ENCODE peak calls at places on chromosome 1, in four cellular contexts. P, R, Z and D are unnamed samples.

GRCh38 chr1:3584915-3585314 is 26.4 kb downstream of the MEGF6 start:
- DNase-seq in P (no peak), R (no peak), Z (no peak), D (no peak)

GRCh38 chr1:2865571-2866414 is 64.3 kb upstream of the TTC34 start:
- DNase-seq in P (no peak), R (no peak), Z (no peak), D (no peak)

GRCh38 chr1:179164494-179164893 is 65.0 kb downstream of the ABL2 start:
- DNase-seq in P (no peak), R (no peak), Z (no peak), D (no peak)

GRCh38 chr1:92123868-92124267 is 43.7 kb downstream of the BTBD8 start:
- DNase-seq in P (no peak), R (no peak), Z (no peak), D (no peak)

GRCh38 chr1:8241417-8242014 is 76.4 kb upstream of the SLC45A1 start:
- DNase-seq in P (no peak), R (no peak), Z (no peak), D (no peak)

GRCh38 chr1:215418876-215419442 is 148.1 kb upstream of the KCTD3 start:
- DNase-seq in P (no peak), R (no peak), Z (no peak), D (no peak)

GRCh38 chr1:203153989-203154821 is 21.4 kb downstream of the MYBPH start:
- DNase-seq in P (no peak), R (no peak), Z (no peak), D (no peak)

GRCh38 chr1:205930698-205931330 is 12.4 kb downstream of the SLC26A9 start:
- DNase-seq in P (no peak), R (no peak), Z (no peak), D (no peak)

GRCh38 chr1:55007626-55008025 is 8.9 kb downstream of the BSND start:
- DNase-seq in P (no peak), R (no peak), Z (no peak), D (no peak)

GRCh38 chr1:157932082-157932481 is 61.4 kb upstream of the KIRREL1 start:
- DNase-seq in P (no peak), R (no peak), Z (no peak), D (no peak)

GRCh38 chr1:168438626-168439025 is 105.2 kb downstream of the XCL2 start:
- DNase-seq in P (no peak), R (no peak), Z (no peak), D (no peak)

GRCh38 chr1:168437821-168438220 is 106.0 kb downstream of the XCL2 start:
- DNase-seq in P (no peak), R (no peak), Z (no peak), D (no peak)

GRCh38 chr1:168442931-168443330 is 100.9 kb downstream of the XCL2 start:
- DNase-seq in P (no peak), R (no peak), Z (no peak), D (no peak)

GRCh38 chr1:168441745-168442144 is 102.1 kb downstream of the XCL2 start:
- DNase-seq in P (no peak), R (no peak), Z (no peak), D (no peak)

DNA sequence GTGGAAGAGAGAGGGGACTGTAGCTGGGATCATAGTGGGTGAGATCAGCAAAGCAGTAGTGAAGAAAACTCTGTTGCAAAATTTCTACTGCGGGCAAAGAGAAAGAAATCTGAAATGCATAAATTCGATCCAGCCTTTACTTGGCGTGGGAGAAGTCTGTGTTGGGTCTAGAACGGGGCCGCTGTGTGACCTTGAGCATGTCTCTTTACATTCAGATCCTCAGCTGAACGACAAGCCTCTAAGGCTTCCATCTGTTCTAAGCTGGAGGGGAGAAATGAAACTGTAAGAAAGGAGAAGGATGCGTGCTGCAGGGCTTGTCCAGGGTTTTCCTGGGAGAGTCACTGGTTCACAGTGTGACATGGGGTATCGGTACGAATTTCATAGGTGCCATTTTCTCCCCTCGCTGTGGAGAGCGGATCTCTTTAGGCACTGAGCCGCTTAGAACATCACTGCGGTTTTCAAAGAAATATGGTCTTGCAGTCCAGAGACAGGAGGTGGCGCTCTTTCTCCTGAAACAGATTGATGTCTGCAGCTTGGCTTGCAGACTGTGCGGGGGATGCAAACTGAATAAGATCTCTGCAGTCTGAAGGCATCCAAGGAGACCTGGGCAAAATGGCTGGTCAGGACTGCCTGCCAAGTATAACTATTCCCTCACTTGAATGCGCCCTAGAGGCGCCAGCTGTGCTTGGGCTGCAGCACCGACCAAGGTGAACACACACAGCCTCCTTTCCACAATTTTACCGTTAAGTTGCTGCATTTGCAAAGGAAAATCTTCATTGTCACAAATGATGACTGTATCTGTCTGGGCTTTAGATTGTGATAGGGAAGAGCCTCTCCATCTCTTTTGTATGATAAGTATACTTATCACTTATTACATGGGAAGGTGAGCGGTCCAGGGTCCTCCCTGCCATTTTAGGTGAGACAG is 104.1 kb downstream of the XCL2 start:
- DNase-seq in P (peak), R (peak), Z (peak), D (peak)
- H3K4me3 ChIP-seq in P (peak), R (no peak), Z (no peak), D (peak)

DNA sequence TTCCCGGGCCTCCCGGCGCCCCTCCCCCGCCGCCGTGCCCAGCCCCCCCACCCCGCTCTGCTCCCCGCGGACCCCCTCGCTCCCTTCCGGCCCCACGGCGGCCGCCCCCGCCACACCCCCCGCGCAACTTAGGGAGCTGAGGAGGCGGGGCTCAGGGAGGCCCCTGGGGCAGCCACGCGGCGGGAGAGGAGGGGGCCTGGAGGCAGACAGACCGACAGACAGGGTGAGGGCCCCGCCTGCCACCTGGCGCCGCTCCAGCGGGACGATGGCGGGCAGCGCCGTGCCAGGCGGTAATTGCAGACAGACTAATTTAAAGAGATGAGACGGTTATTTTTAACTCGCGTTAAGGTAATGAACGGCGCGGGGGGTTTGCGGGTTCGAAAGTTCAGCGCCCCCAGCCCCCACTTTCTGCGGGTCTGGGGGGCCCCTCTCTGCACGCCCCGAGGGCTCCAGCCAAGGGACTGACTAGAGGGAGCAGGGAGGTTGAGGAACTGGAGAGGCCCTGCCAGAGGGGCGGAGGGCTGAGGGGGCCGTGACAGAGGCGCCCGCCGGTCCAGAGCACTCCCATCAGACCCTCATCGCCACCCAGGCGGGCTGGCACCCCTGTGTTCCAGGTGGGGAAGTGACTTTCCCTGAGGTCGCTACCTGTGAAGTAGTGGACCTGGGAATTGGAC is 5.3 kb downstream of the FOXO6 start:
- DNase-seq in P (no peak), R (no peak), Z (no peak), D (no peak)
- H3K4me3 ChIP-seq in P (peak), R (peak), Z (peak), D (peak)

DNA sequence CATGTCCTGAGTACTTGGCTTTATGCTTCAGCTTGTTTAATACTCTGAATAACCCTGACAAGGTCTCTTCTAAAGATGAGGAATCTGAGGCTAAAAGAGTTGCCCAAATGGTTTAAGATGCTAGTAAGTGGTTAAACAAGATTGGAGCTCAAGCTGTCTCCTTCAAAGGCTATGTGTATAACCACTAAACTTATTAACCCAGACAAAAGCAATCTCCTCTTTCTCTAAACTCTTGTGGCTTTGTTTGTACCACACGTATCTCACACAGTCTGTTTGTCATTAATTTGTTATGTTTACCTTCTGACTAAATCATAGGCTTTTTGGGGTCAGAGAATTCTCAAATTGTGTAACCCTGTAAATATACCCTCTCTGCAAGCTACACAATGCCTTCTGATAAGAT is 89.9 kb downstream of the HMCN1 start:
- DNase-seq in P (no peak), R (no peak), Z (no peak), D (no peak)
- H3K4me3 ChIP-seq in P (no peak), R (no peak), Z (no peak), D (no peak)

GRCh38 chr1:46370214-46370633 is 23.9 kb upstream of the FAAH start:
- DNase-seq in P (no peak), R (no peak), Z (peak), D (no peak)
- H3K4me3 ChIP-seq in P (no peak), R (no peak), Z (no peak), D (no peak)